ENCODE peak calls at places on chromosomes 5 and 9, in ten cellular contexts. F is HepG2, V is GM23248, T is IMR-90, G is SK-N-SH, U is MM.1S, K is endodermal cell, S is endothelial cell of umbilical vein, C is colonic mucosa, N is astrocyte. D is an unnamed sample.

GRCh38 chr5:116271432-116271831 is 186.6 kb downstream of the COMMD10 start:
- DNase-seq in S (no peak), T (peak; percentile 82), F (no peak), G (no peak), C (no peak), U (no peak), K (no peak), V (peak; percentile 2), N (peak; percentile 98), D (no peak)

GRCh38 chr9:125794708-125795107 is 47.5 kb downstream of the PBX3 start:
- DNase-seq in U (no peak), V (no peak), K (no peak), F (peak; percentile 30), C (no peak), S (no peak), G (no peak), T (no peak), N (no peak), D (no peak)

GRCh38 chr9:37437616-37438015 is 15.1 kb downstream of the GRHPR start:
- DNase-seq in C (no peak), S (no peak), V (no peak), N (no peak), F (no peak), G (no peak), T (no peak), U (no peak), K (no peak), D (no peak)

GRCh38 chr9:111039203-111039907 is 1.1 kb upstream of the LPAR1 start:
- DNase-seq in F (no peak), U (no peak), C (peak; percentile 70), K (peak; percentile 75), V (no peak), G (no peak), N (no peak), S (no peak), T (no peak), D (peak; percentile 35)

GRCh38 chr5:109455598-109456096 is 45.9 kb upstream of the PJA2 start:
- DNase-seq in N (peak; percentile 100), T (peak; percentile 98), S (peak; percentile 98), K (no peak), C (no peak), G (peak; percentile 10), U (no peak), V (peak; percentile 98), F (peak; percentile 11), D (no peak)

GRCh38 chr5:131999471-131999931 is 12.0 kb downstream of the ACSL6 start:
- DNase-seq in T (no peak), S (no peak), K (peak; percentile 63), G (peak; percentile 32), V (no peak), U (no peak), F (no peak), C (no peak), N (no peak), D (no peak)

GRCh38 chr5:94304146-94304545 is 314.3 kb downstream of the KIAA0825 start:
- DNase-seq in K (no peak), S (no peak), C (no peak), F (no peak), V (no peak), T (no peak), U (no peak), G (no peak), N (no peak), D (no peak)

GRCh38 chr5:65873181-65873580 is 53.2 kb upstream of the ERBIN start:
- DNase-seq in G (no peak), V (peak; percentile 46), K (no peak), T (peak; percentile 42), S (peak; percentile 50), C (no peak), F (no peak), U (no peak), N (peak; percentile 79), D (no peak)

GRCh38 chr9:136021171-136021890 is 60.2 kb upstream of the UBAC1 start:
- DNase-seq in N (no peak), T (no peak), V (no peak), C (no peak), K (peak; percentile 67), S (no peak), G (no peak), F (no peak), U (no peak), D (no peak)

DNA sequence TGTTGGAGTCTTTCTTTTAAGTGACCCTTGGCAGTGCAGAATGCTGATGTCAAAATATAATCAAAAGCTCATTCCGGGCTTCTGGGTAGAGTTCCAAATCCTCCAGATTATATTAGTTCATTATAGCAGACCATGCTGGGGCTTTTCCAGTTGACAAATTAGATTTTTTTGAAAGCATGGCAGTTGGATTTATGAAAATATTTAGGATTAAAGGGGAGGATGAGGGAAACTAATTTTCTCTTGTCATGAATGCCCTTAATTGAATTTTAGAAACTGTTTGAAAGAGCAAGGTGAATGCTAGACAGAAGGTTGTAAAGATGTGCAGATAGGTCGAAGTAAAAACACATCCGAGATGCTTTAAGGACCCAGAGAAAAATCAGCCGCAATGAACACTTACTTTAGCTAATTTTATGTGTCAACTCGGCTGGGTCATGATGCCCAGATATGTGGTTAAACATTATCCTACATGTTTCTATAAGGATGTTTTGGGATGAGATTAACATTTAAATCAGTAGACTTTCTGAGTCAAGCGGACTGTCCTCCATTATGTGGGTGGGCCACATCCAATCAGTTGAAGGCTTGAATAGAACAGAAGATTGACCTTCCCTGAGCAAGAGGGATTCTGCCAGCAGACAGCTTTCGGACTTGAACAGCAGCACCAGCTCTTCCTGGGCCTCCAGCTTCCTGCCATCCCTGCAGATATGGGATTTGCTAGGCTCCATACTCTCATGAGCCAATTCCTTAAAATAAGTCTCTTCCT is 88.6 kb downstream of the DAP start:
- DNase-seq in G (no peak), C (no peak), U (no peak), F (no peak), V (no peak), N (no peak), S (no peak), T (no peak), K (no peak), D (no peak)
- H3K27me3 ChIP-seq in G (no peaks in the 10 kb centered on the region), C (no peaks in the 10 kb centered on the region), U (no peaks in the 10 kb centered on the region), F (no peaks in the 10 kb centered on the region), V (no peaks in the 10 kb centered on the region), N (no peaks in the 10 kb centered on the region), S (peaks cover 4% of the 10 kb centered on the region), T (peaks cover 2% of the 10 kb centered on the region), K (no peaks in the 10 kb centered on the region), D (no peaks in the 10 kb centered on the region)

GRCh38 chr5:10550222-10550995 is 13.5 kb upstream of the ANKRD33B start:
- DNase-seq in C (no peak), G (no peak), K (peak; percentile 63), U (no peak), S (no peak), N (no peak), T (no peak), V (peak; percentile 57), F (no peak), D (no peak)

GRCh38 chr5:10548418-10549122 is 15.3 kb upstream of the ANKRD33B start:
- DNase-seq in C (no peak), G (no peak), T (no peak), U (no peak), F (no peak), S (no peak), N (no peak), K (no peak), V (no peak), D (no peak)

GRCh38 chr5:10553476-10553875 is 10.4 kb upstream of the ANKRD33B start:
- DNase-seq in N (no peak), V (no peak), U (no peak), K (no peak), S (no peak), F (no peak), G (no peak), T (no peak), C (no peak), D (no peak)

GRCh38 chr5:10555134-10555733 is 8.6 kb upstream of the ANKRD33B start:
- DNase-seq in V (peak; percentile 90), T (peak; percentile 91), G (peak; percentile 53), N (peak; percentile 83), U (no peak), F (no peak), C (no peak), S (peak; percentile 63), K (no peak), D (no peak)

DNA sequence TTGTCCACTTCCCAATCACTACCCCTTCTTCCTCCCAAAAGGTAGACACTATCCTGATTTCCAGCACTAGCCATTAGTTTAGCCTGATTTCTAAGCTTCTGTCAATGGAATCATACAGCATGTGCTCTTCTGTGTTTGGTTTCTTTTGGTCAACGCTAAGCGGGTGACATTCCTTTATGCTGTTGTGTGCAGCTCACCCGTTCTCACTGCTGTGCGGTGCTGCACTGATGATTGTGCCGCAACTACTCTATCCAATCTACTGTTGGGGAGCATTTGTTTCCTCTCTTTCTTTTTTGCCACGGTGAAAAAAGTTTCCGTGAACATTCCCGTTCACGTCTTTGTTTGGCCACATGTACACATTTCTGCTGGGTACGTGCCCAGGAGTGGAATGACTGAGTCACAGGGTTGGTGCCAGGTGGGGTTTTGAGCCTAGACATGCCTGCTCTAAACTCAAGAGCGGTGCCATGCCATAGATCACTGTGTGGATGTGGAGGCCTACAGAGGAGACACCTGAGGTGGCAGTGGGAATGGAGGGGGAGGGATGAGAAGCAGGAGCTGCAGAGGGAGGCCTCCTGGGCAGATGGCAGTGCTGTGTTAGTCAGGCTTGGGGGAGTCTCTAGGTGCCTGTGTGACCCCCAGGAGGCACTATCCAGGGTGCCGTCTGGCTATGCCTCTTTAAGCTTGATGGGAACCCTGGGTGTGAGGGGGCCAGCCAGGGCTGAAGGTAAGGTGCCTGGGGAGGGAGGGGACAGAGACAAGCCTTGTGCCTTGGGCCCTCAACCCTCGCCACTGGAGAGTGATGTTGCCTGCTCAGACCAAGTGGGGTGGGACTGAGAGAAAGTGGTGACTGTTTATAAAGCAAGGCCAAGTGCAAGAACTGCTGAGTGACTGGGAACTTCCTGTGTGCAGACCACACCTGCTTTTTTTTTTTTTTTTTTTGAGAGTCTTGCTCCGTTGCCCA is 11.4 kb upstream of the ANKRD33B start:
- DNase-seq in S (peak; percentile 44), N (peak; percentile 70), C (no peak), K (peak; percentile 55), F (no peak), V (no peak), T (peak; percentile 37), U (peak; percentile 30), G (no peak), D (no peak)
- H3K27ac ChIP-seq in S (peak overlapping the region; percentile 87), N (peak overlapping the region; percentile 86), C (no peak overlapping the region), K (no peak overlapping the region), F (no peak overlapping the region), V (peak overlapping the region; percentile 87), T (peak overlapping the region; percentile 71), U (no peak overlapping the region), G (no peak overlapping the region), D (peak overlapping the region; percentile 89)

GRCh38 chr9:69946800-69947437 is 96.7 kb upstream of the MAMDC2 start:
- DNase-seq in N (peak; percentile 88), V (peak; percentile 95), C (no peak), K (no peak), T (peak; percentile 94), G (no peak), F (peak; percentile 3), U (no peak), S (peak; percentile 74), D (no peak)
- H3K9ac ChIP-seq in N (peak overlapping the region; percentile 25), V (peak overlapping the region; percentile 71), C (no peak overlapping the region), K (no peak overlapping the region), T (no peak overlapping the region), G (peak overlapping the region; percentile 30), F (no peak overlapping the region), U (no peak overlapping the region), S (peak overlapping the region; percentile 65), D (no peak overlapping the region)

DNA sequence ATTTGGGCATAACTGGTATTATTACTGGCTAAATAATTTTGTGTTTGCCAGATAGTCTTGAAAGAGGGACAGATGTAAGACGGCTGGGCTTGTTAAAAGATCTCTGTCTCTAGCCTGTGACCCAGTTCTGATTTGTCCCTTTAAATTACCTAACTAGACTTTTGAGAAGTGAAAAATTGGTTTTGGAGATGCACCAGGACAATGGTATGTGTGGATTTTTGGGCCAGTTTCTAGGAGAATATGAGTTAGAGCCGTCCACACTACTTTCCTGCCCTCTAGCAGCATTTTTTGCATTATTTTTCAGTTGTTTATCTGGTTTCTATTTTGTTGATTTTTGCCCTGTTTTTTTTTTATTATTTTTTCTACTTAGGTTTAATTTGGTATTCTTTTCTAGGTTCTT is 33.5 kb downstream of the LNPEP start:
- DNase-seq in V (peak; percentile 15), K (no peak), F (no peak), G (no peak), T (no peak), C (no peak), N (no peak), U (no peak), S (no peak), D (no peak)
- H3K27me3 ChIP-seq in V (no peaks in the 10 kb centered on the region), K (no peaks in the 10 kb centered on the region), F (no peaks in the 10 kb centered on the region), G (no peaks in the 10 kb centered on the region), T (no peaks in the 10 kb centered on the region), C (no peaks in the 10 kb centered on the region), N (no peaks in the 10 kb centered on the region), U (no peaks in the 10 kb centered on the region), S (no peaks in the 10 kb centered on the region), D (no peaks in the 10 kb centered on the region)

D was measured in neural progenitor cell.